ENCODE peak calls at places on chromosomes 12 and 14, in nine cellular contexts. D is stimulated activated CD8-positive, alpha-beta memory T cell treated with anti-CD3 and anti-CD28 coated beads, Interleukin-4, amount 100 ng/mL, for 24 hours; A is skeletal muscle cell; T is HFF-Myc; O is AG08396; M is foreskin fibroblast; I is IMR-90; C is amniotic epithelial cell; L is mesendoderm. V is an unnamed sample.

GRCh38 chr14:91258021-91258618 is 13.6 kb upstream of the GPR68 start:
- DNase-seq in D (no peak), A (peak), T (no peak), O (no peak), M (peak), I (peak), C (peak), L (no peak), V (peak)

GRCh38 chr12:57894577-57895292 is 46.6 kb upstream of the ATP23 start:
- DNase-seq in D (no peak), A (no peak), T (no peak), O (no peak), M (no peak), I (no peak), C (no peak), L (no peak), V (no peak)

GRCh38 chr12:85489194-85489593 is 209.2 kb downstream of the ALX1 start:
- DNase-seq in D (no peak), A (no peak), T (no peak), O (no peak), M (no peak), I (no peak), C (no peak), L (no peak), V (no peak)

GRCh38 chr12:124105546-124105945 is 132.5 kb downstream of the ZNF664 start:
- DNase-seq in D (no peak), A (no peak), T (no peak), O (no peak), M (no peak), I (no peak), C (no peak), L (no peak), V (no peak)

GRCh38 chr12:71011261-71011660 is 90.7 kb upstream of the PTPRR start:
- DNase-seq in D (no peak), A (peak), T (no peak), O (no peak), M (peak), I (no peak), C (no peak), L (no peak), V (peak)

GRCh38 chr14:105049753-105050550 is 15.3 kb downstream of the GPR132 start:
- DNase-seq in D (no peak), A (no peak), T (no peak), O (no peak), M (no peak), I (no peak), C (no peak), L (no peak), V (no peak)

GRCh38 chr14:59187802-59188460 is 536 bp upstream of the DAAM1 start:
- DNase-seq in D (peak), A (no peak), T (no peak), O (no peak), M (no peak), I (no peak), C (no peak), L (peak), V (no peak)

GRCh38 chr14:51849095-51849494 is 11.3 kb upstream of the GNG2 start:
- DNase-seq in D (no peak), A (no peak), T (no peak), O (no peak), M (peak), I (peak), C (no peak), L (no peak), V (peak)

GRCh38 chr14:59148334-59148900 is 40.0 kb upstream of the DAAM1 start:
- DNase-seq in D (no peak), A (no peak), T (no peak), O (no peak), M (no peak), I (no peak), C (no peak), L (peak), V (no peak)

GRCh38 chr14:53978194-53978593 is 21.6 kb upstream of the BMP4 start:
- DNase-seq in D (no peak), A (no peak), T (no peak), O (no peak), M (no peak), I (no peak), C (no peak), L (no peak), V (no peak)

GRCh38 chr12:120125792-120126634 is 9.5 kb upstream of the RAB35 start:
- DNase-seq in D (no peak), A (no peak), T (no peak), O (no peak), M (no peak), I (peak), C (peak), L (peak), V (peak)

GRCh38 chr14:31090872-31091764 is 64.9 kb upstream of the STRN3 start:
- DNase-seq in D (no peak), A (peak), T (no peak), O (peak), M (peak), I (peak), C (peak), L (no peak), V (peak)

GRCh38 chr12:49777800-49778748 is 36.7 kb downstream of the TMBIM6 start:
- DNase-seq in D (peak), A (no peak), T (no peak), O (peak), M (no peak), I (peak), C (peak), L (peak), V (peak)

GRCh38 chr14:55578511-55578910 is 1.5 kb upstream of the KTN1 start:
- DNase-seq in D (no peak), A (no peak), T (no peak), O (no peak), M (no peak), I (no peak), C (no peak), L (no peak), V (no peak)

GRCh38 chr12:107356937-107357295 is 263.6 kb upstream of the CRY1 start:
- DNase-seq in D (no peak), A (no peak), T (no peak), O (no peak), M (no peak), I (no peak), C (no peak), L (no peak), V (no peak)

GRCh38 chr14:71486274-71486673 is 446.0 kb upstream of the RGS6 start:
- DNase-seq in D (no peak), A (no peak), T (no peak), O (no peak), M (no peak), I (no peak), C (no peak), L (no peak), V (no peak)

GRCh38 chr12:32448581-32448980 is 49.2 kb downstream of the FGD4 start:
- DNase-seq in D (no peak), A (no peak), T (no peak), O (no peak), M (no peak), I (peak), C (peak), L (peak), V (peak)

GRCh38 chr12:63304844-63305243 is 153.8 kb upstream of the AVPR1A start:
- DNase-seq in D (no peak), A (no peak), T (no peak), O (no peak), M (no peak), I (no peak), C (no peak), L (no peak), V (no peak)

GRCh38 chr12:91186189-91186588 is 3.6 kb upstream of the DCN start:
- DNase-seq in D (no peak), A (no peak), T (no peak), O (no peak), M (no peak), I (no peak), C (no peak), L (no peak), V (no peak)

GRCh38 chr14:32985881-32986280 is 47.2 kb downstream of the NPAS3 start:
- DNase-seq in D (no peak), A (no peak), T (no peak), O (no peak), M (no peak), I (no peak), C (no peak), L (no peak), V (no peak)

GRCh38 chr12:93514853-93515252 is 47.5 kb downstream of the MRPL42 start:
- DNase-seq in D (no peak), A (peak), T (peak), O (peak), M (peak), I (peak), C (peak), L (no peak), V (peak)

GRCh38 chr12:31989571-31989970 is 30.4 kb downstream of the RESF1 start:
- DNase-seq in D (no peak), A (no peak), T (no peak), O (no peak), M (no peak), I (no peak), C (no peak), L (no peak), V (no peak)

GRCh38 chr14:23095196-23096108 is at the start of gene C14orf119:
- DNase-seq in D (peak), A (peak), T (peak), O (peak), M (peak), I (peak), C (peak), L (peak), V (peak)

GRCh38 chr12:6336859-6337744 is 4.8 kb downstream of the TNFRSF1A start:
- DNase-seq in D (peak), A (no peak), T (no peak), O (no peak), M (no peak), I (no peak), C (no peak), L (no peak), V (peak)

GRCh38 chr14:81176224-81176623 is 44.5 kb downstream of the GTF2A1 start:
- DNase-seq in D (no peak), A (no peak), T (no peak), O (no peak), M (no peak), I (no peak), C (no peak), L (no peak), V (no peak)

GRCh38 chr12:13038491-13039161 is 5.6 kb upstream of the FAM234B start:
- DNase-seq in D (no peak), A (peak), T (no peak), O (peak), M (peak), I (peak), C (peak), L (no peak), V (peak)

V was measured in HCEC 1CT.